ENCODE peak calls at places on chromosomes 13 and 19, in nine cellular contexts. One of them, this sample, is unnamed.

GRCh38 chr19:10760268-10760944 is 42.5 kb downstream of the DNM2 start:
- DNase-seq in cardiac muscle cell: no peak
- DNase-seq in stimulated activated CD4-positive, alpha-beta T cell treated with anti-CD3 and anti-CD28 coated beads, TNF-alpha, amount 100 ng/mL, for 48 hours: no peak
- DNase-seq in hypothalamus: no peak
- DNase-seq in RPMI8226: no peak
- DNase-seq in islet precursor cell: peak; percentile 83
- DNase-seq in Karpas-422: no peak
- DNase-seq in CD4-positive, alpha-beta T cell: peak; percentile 36
- DNase-seq in EL: peak; percentile 49
- DNase-seq in this sample: peak; percentile 96

GRCh38 chr13:95948646-95949045 is 104.6 kb downstream of the UGGT2 start:
- DNase-seq in cardiac muscle cell: peak; percentile 42
- DNase-seq in stimulated activated CD4-positive, alpha-beta T cell treated with anti-CD3 and anti-CD28 coated beads, TNF-alpha, amount 100 ng/mL, for 48 hours: no peak
- DNase-seq in hypothalamus: no peak
- DNase-seq in RPMI8226: no peak
- DNase-seq in islet precursor cell: no peak
- DNase-seq in Karpas-422: no peak
- DNase-seq in CD4-positive, alpha-beta T cell: no peak
- DNase-seq in EL: peak; percentile 57
- DNase-seq in this sample: peak; percentile 26

GRCh38 chr13:28140433-28141125 is 2.2 kb downstream of the PAN3 start:
- DNase-seq in cardiac muscle cell: no peak
- DNase-seq in stimulated activated CD4-positive, alpha-beta T cell treated with anti-CD3 and anti-CD28 coated beads, TNF-alpha, amount 100 ng/mL, for 48 hours: no peak
- DNase-seq in hypothalamus: no peak
- DNase-seq in RPMI8226: no peak
- DNase-seq in islet precursor cell: no peak
- DNase-seq in Karpas-422: no peak
- DNase-seq in CD4-positive, alpha-beta T cell: no peak
- DNase-seq in EL: no peak
- DNase-seq in this sample: peak; percentile 42

GRCh38 chr19:32658075-32658474 is 16.9 kb downstream of the ANKRD27 start:
- DNase-seq in cardiac muscle cell: no peak
- DNase-seq in stimulated activated CD4-positive, alpha-beta T cell treated with anti-CD3 and anti-CD28 coated beads, TNF-alpha, amount 100 ng/mL, for 48 hours: no peak
- DNase-seq in hypothalamus: no peak
- DNase-seq in RPMI8226: no peak
- DNase-seq in islet precursor cell: no peak
- DNase-seq in Karpas-422: no peak
- DNase-seq in CD4-positive, alpha-beta T cell: no peak
- DNase-seq in EL: no peak
- DNase-seq in this sample: no peak

GRCh38 chr13:21717817-21718216 is 46.9 kb downstream of the FGF9 start:
- DNase-seq in cardiac muscle cell: no peak
- DNase-seq in stimulated activated CD4-positive, alpha-beta T cell treated with anti-CD3 and anti-CD28 coated beads, TNF-alpha, amount 100 ng/mL, for 48 hours: no peak
- DNase-seq in hypothalamus: no peak
- DNase-seq in RPMI8226: no peak
- DNase-seq in islet precursor cell: peak; percentile 82
- DNase-seq in Karpas-422: no peak
- DNase-seq in CD4-positive, alpha-beta T cell: no peak
- DNase-seq in EL: peak; percentile 1
- DNase-seq in this sample: no peak

GRCh38 chr19:7894612-7895309 is 6.5 kb downstream of the LRRC8E start:
- DNase-seq in cardiac muscle cell: no peak
- DNase-seq in stimulated activated CD4-positive, alpha-beta T cell treated with anti-CD3 and anti-CD28 coated beads, TNF-alpha, amount 100 ng/mL, for 48 hours: no peak
- DNase-seq in hypothalamus: no peak
- DNase-seq in RPMI8226: peak; percentile 76
- DNase-seq in islet precursor cell: peak; percentile 64
- DNase-seq in Karpas-422: no peak
- DNase-seq in CD4-positive, alpha-beta T cell: no peak
- DNase-seq in EL: no peak
- DNase-seq in this sample: no peak

GRCh38 chr13:32125746-32126145 is 94.2 kb downstream of the FRY start:
- DNase-seq in cardiac muscle cell: peak; percentile 33
- DNase-seq in stimulated activated CD4-positive, alpha-beta T cell treated with anti-CD3 and anti-CD28 coated beads, TNF-alpha, amount 100 ng/mL, for 48 hours: no peak
- DNase-seq in hypothalamus: no peak
- DNase-seq in RPMI8226: no peak
- DNase-seq in islet precursor cell: no peak
- DNase-seq in Karpas-422: no peak
- DNase-seq in CD4-positive, alpha-beta T cell: no peak
- DNase-seq in EL: peak; percentile 70
- DNase-seq in this sample: no peak

GRCh38 chr19:21498651-21499050 is 6.8 kb upstream of the ZNF429 start:
- DNase-seq in cardiac muscle cell: no peak
- DNase-seq in stimulated activated CD4-positive, alpha-beta T cell treated with anti-CD3 and anti-CD28 coated beads, TNF-alpha, amount 100 ng/mL, for 48 hours: no peak
- DNase-seq in hypothalamus: no peak
- DNase-seq in RPMI8226: no peak
- DNase-seq in islet precursor cell: no peak
- DNase-seq in Karpas-422: no peak
- DNase-seq in CD4-positive, alpha-beta T cell: no peak
- DNase-seq in EL: peak; percentile 37
- DNase-seq in this sample: no peak

GRCh38 chr13:24741016-24741662 is 22.8 kb upstream of the RNF17 start:
- DNase-seq in cardiac muscle cell: no peak
- DNase-seq in stimulated activated CD4-positive, alpha-beta T cell treated with anti-CD3 and anti-CD28 coated beads, TNF-alpha, amount 100 ng/mL, for 48 hours: no peak
- DNase-seq in hypothalamus: no peak
- DNase-seq in RPMI8226: peak; percentile 28
- DNase-seq in islet precursor cell: no peak
- DNase-seq in Karpas-422: peak; percentile 73
- DNase-seq in CD4-positive, alpha-beta T cell: no peak
- DNase-seq in EL: no peak
- DNase-seq in this sample: no peak

GRCh38 chr13:64871742-64872141 is 2358.4 kb downstream of the PCDH9 start:
- DNase-seq in cardiac muscle cell: peak; percentile 12
- DNase-seq in stimulated activated CD4-positive, alpha-beta T cell treated with anti-CD3 and anti-CD28 coated beads, TNF-alpha, amount 100 ng/mL, for 48 hours: no peak
- DNase-seq in hypothalamus: no peak
- DNase-seq in RPMI8226: no peak
- DNase-seq in islet precursor cell: no peak
- DNase-seq in Karpas-422: no peak
- DNase-seq in CD4-positive, alpha-beta T cell: no peak
- DNase-seq in EL: no peak
- DNase-seq in this sample: no peak

GRCh38 chr19:48997972-48998371 is 4.3 kb downstream of the RUVBL2 start:
- DNase-seq in cardiac muscle cell: peak; percentile 63
- DNase-seq in stimulated activated CD4-positive, alpha-beta T cell treated with anti-CD3 and anti-CD28 coated beads, TNF-alpha, amount 100 ng/mL, for 48 hours: peak; percentile 59
- DNase-seq in hypothalamus: no peak
- DNase-seq in RPMI8226: peak; percentile 46
- DNase-seq in islet precursor cell: peak; percentile 92
- DNase-seq in Karpas-422: peak; percentile 88
- DNase-seq in CD4-positive, alpha-beta T cell: peak; percentile 22
- DNase-seq in EL: peak; percentile 71
- DNase-seq in this sample: peak; percentile 66

GRCh38 chr19:58361900-58362271 is 665 bp downstream of the ZNF497 start:
- DNase-seq in cardiac muscle cell: peak; percentile 72
- DNase-seq in stimulated activated CD4-positive, alpha-beta T cell treated with anti-CD3 and anti-CD28 coated beads, TNF-alpha, amount 100 ng/mL, for 48 hours: no peak
- DNase-seq in hypothalamus: no peak
- DNase-seq in RPMI8226: peak; percentile 56
- DNase-seq in islet precursor cell: no peak
- DNase-seq in Karpas-422: peak; percentile 92
- DNase-seq in CD4-positive, alpha-beta T cell: no peak
- DNase-seq in EL: no peak
- DNase-seq in this sample: no peak

GRCh38 chr13:45436332-45436731 is 18.2 kb upstream of the SLC25A30 start:
- DNase-seq in cardiac muscle cell: no peak
- DNase-seq in stimulated activated CD4-positive, alpha-beta T cell treated with anti-CD3 and anti-CD28 coated beads, TNF-alpha, amount 100 ng/mL, for 48 hours: no peak
- DNase-seq in hypothalamus: no peak
- DNase-seq in RPMI8226: no peak
- DNase-seq in islet precursor cell: no peak
- DNase-seq in Karpas-422: no peak
- DNase-seq in CD4-positive, alpha-beta T cell: no peak
- DNase-seq in EL: no peak
- DNase-seq in this sample: no peak

GRCh38 chr13:24066405-24067292 is 93.9 kb upstream of the SPATA13 start:
- DNase-seq in cardiac muscle cell: no peak
- DNase-seq in stimulated activated CD4-positive, alpha-beta T cell treated with anti-CD3 and anti-CD28 coated beads, TNF-alpha, amount 100 ng/mL, for 48 hours: no peak
- DNase-seq in hypothalamus: no peak
- DNase-seq in RPMI8226: peak; percentile 25
- DNase-seq in islet precursor cell: peak; percentile 37
- DNase-seq in Karpas-422: no peak
- DNase-seq in CD4-positive, alpha-beta T cell: no peak
- DNase-seq in EL: no peak
- DNase-seq in this sample: no peak

GRCh38 chr19:4803736-4804695 is 12.5 kb downstream of the FEM1A start:
- DNase-seq in cardiac muscle cell: peak; percentile 48
- DNase-seq in stimulated activated CD4-positive, alpha-beta T cell treated with anti-CD3 and anti-CD28 coated beads, TNF-alpha, amount 100 ng/mL, for 48 hours: peak; percentile 64
- DNase-seq in hypothalamus: no peak
- DNase-seq in RPMI8226: peak; percentile 70
- DNase-seq in islet precursor cell: peak; percentile 81
- DNase-seq in Karpas-422: peak; percentile 87
- DNase-seq in CD4-positive, alpha-beta T cell: peak; percentile 47
- DNase-seq in EL: peak; percentile 56
- DNase-seq in this sample: peak; percentile 20

GRCh38 chr13:112159575-112160547 is 92.9 kb downstream of the SOX1 start:
- DNase-seq in cardiac muscle cell: no peak
- DNase-seq in stimulated activated CD4-positive, alpha-beta T cell treated with anti-CD3 and anti-CD28 coated beads, TNF-alpha, amount 100 ng/mL, for 48 hours: no peak
- DNase-seq in hypothalamus: no peak
- DNase-seq in RPMI8226: no peak
- DNase-seq in islet precursor cell: no peak
- DNase-seq in Karpas-422: no peak
- DNase-seq in CD4-positive, alpha-beta T cell: no peak
- DNase-seq in EL: no peak
- DNase-seq in this sample: no peak

GRCh38 chr19:3761382-3762129 is at the start of gene APBA3:
- DNase-seq in cardiac muscle cell: peak; percentile 91
- DNase-seq in stimulated activated CD4-positive, alpha-beta T cell treated with anti-CD3 and anti-CD28 coated beads, TNF-alpha, amount 100 ng/mL, for 48 hours: peak; percentile 92
- DNase-seq in hypothalamus: peak; percentile 73
- DNase-seq in RPMI8226: peak; percentile 95
- DNase-seq in islet precursor cell: peak; percentile 96
- DNase-seq in Karpas-422: peak; percentile 96
- DNase-seq in CD4-positive, alpha-beta T cell: peak; percentile 94
- DNase-seq in EL: peak; percentile 89
- DNase-seq in this sample: peak; percentile 76

GRCh38 chr19:584240-585001 is 5.3 kb upstream of the HCN2 start:
- DNase-seq in cardiac muscle cell: peak; percentile 66
- DNase-seq in stimulated activated CD4-positive, alpha-beta T cell treated with anti-CD3 and anti-CD28 coated beads, TNF-alpha, amount 100 ng/mL, for 48 hours: peak; percentile 63
- DNase-seq in hypothalamus: peak; percentile 17
- DNase-seq in RPMI8226: peak; percentile 61
- DNase-seq in islet precursor cell: peak; percentile 86
- DNase-seq in Karpas-422: peak; percentile 87
- DNase-seq in CD4-positive, alpha-beta T cell: peak; percentile 51
- DNase-seq in EL: peak; percentile 48
- DNase-seq in this sample: no peak

GRCh38 chr13:49353908-49354307 is 90.0 kb downstream of the CAB39L start:
- DNase-seq in cardiac muscle cell: no peak
- DNase-seq in stimulated activated CD4-positive, alpha-beta T cell treated with anti-CD3 and anti-CD28 coated beads, TNF-alpha, amount 100 ng/mL, for 48 hours: no peak
- DNase-seq in hypothalamus: no peak
- DNase-seq in RPMI8226: no peak
- DNase-seq in islet precursor cell: no peak
- DNase-seq in Karpas-422: no peak
- DNase-seq in CD4-positive, alpha-beta T cell: no peak
- DNase-seq in EL: no peak
- DNase-seq in this sample: no peak

GRCh38 chr19:29560313-29561075 is 34.7 kb downstream of the VSTM2B start:
- DNase-seq in cardiac muscle cell: no peak
- DNase-seq in stimulated activated CD4-positive, alpha-beta T cell treated with anti-CD3 and anti-CD28 coated beads, TNF-alpha, amount 100 ng/mL, for 48 hours: no peak
- DNase-seq in hypothalamus: no peak
- DNase-seq in RPMI8226: no peak
- DNase-seq in islet precursor cell: peak; percentile 27
- DNase-seq in Karpas-422: no peak
- DNase-seq in CD4-positive, alpha-beta T cell: no peak
- DNase-seq in EL: no peak
- DNase-seq in this sample: no peak

GRCh38 chr13:28181413-28181812 is 43.1 kb downstream of the PAN3 start:
- DNase-seq in cardiac muscle cell: peak; percentile 20
- DNase-seq in stimulated activated CD4-positive, alpha-beta T cell treated with anti-CD3 and anti-CD28 coated beads, TNF-alpha, amount 100 ng/mL, for 48 hours: no peak
- DNase-seq in hypothalamus: no peak
- DNase-seq in RPMI8226: no peak
- DNase-seq in islet precursor cell: peak; percentile 76
- DNase-seq in Karpas-422: no peak
- DNase-seq in CD4-positive, alpha-beta T cell: no peak
- DNase-seq in EL: peak; percentile 89
- DNase-seq in this sample: peak; percentile 38

GRCh38 chr19:4711211-4711610 is 12.4 kb downstream of the DPP9 start:
- DNase-seq in cardiac muscle cell: no peak
- DNase-seq in stimulated activated CD4-positive, alpha-beta T cell treated with anti-CD3 and anti-CD28 coated beads, TNF-alpha, amount 100 ng/mL, for 48 hours: no peak
- DNase-seq in hypothalamus: no peak
- DNase-seq in RPMI8226: no peak
- DNase-seq in islet precursor cell: no peak
- DNase-seq in Karpas-422: no peak
- DNase-seq in CD4-positive, alpha-beta T cell: no peak
- DNase-seq in EL: no peak
- DNase-seq in this sample: no peak

GRCh38 chr13:54879036-54879435 is 1850.4 kb downstream of the OLFM4 start:
- DNase-seq in cardiac muscle cell: no peak
- DNase-seq in stimulated activated CD4-positive, alpha-beta T cell treated with anti-CD3 and anti-CD28 coated beads, TNF-alpha, amount 100 ng/mL, for 48 hours: no peak
- DNase-seq in hypothalamus: no peak
- DNase-seq in RPMI8226: no peak
- DNase-seq in islet precursor cell: no peak
- DNase-seq in Karpas-422: no peak
- DNase-seq in CD4-positive, alpha-beta T cell: no peak
- DNase-seq in EL: no peak
- DNase-seq in this sample: no peak

GRCh38 chr13:40667622-40667978 is 1.2 kb upstream of the FOXO1 start:
- DNase-seq in cardiac muscle cell: no peak
- DNase-seq in stimulated activated CD4-positive, alpha-beta T cell treated with anti-CD3 and anti-CD28 coated beads, TNF-alpha, amount 100 ng/mL, for 48 hours: no peak
- DNase-seq in hypothalamus: no peak
- DNase-seq in RPMI8226: no peak
- DNase-seq in islet precursor cell: peak; percentile 54
- DNase-seq in Karpas-422: peak; percentile 72
- DNase-seq in CD4-positive, alpha-beta T cell: no peak
- DNase-seq in EL: no peak
- DNase-seq in this sample: no peak

GRCh38 chr19:35639863-35640262 is 1.7 kb upstream of the ETV2 start:
- DNase-seq in cardiac muscle cell: no peak
- DNase-seq in stimulated activated CD4-positive, alpha-beta T cell treated with anti-CD3 and anti-CD28 coated beads, TNF-alpha, amount 100 ng/mL, for 48 hours: no peak
- DNase-seq in hypothalamus: no peak
- DNase-seq in RPMI8226: no peak
- DNase-seq in islet precursor cell: no peak
- DNase-seq in Karpas-422: no peak
- DNase-seq in CD4-positive, alpha-beta T cell: no peak
- DNase-seq in EL: no peak
- DNase-seq in this sample: no peak

GRCh38 chr19:17121736-17122293 is 46.2 kb downstream of the MYO9B start:
- DNase-seq in cardiac muscle cell: peak; percentile 93
- DNase-seq in stimulated activated CD4-positive, alpha-beta T cell treated with anti-CD3 and anti-CD28 coated beads, TNF-alpha, amount 100 ng/mL, for 48 hours: no peak
- DNase-seq in hypothalamus: no peak
- DNase-seq in RPMI8226: no peak
- DNase-seq in islet precursor cell: no peak
- DNase-seq in Karpas-422: peak; percentile 79
- DNase-seq in CD4-positive, alpha-beta T cell: no peak
- DNase-seq in EL: no peak
- DNase-seq in this sample: no peak

GRCh38 chr19:4279530-4280422 is 710 bp downstream of the SHD start:
- DNase-seq in cardiac muscle cell: no peak
- DNase-seq in stimulated activated CD4-positive, alpha-beta T cell treated with anti-CD3 and anti-CD28 coated beads, TNF-alpha, amount 100 ng/mL, for 48 hours: no peak
- DNase-seq in hypothalamus: no peak
- DNase-seq in RPMI8226: no peak
- DNase-seq in islet precursor cell: peak; percentile 47
- DNase-seq in Karpas-422: peak; percentile 34
- DNase-seq in CD4-positive, alpha-beta T cell: no peak
- DNase-seq in EL: no peak
- DNase-seq in this sample: no peak

GRCh38 chr19:2032296-2032941 is 16.9 kb upstream of the BTBD2 start:
- DNase-seq in cardiac muscle cell: peak; percentile 91
- DNase-seq in stimulated activated CD4-positive, alpha-beta T cell treated with anti-CD3 and anti-CD28 coated beads, TNF-alpha, amount 100 ng/mL, for 48 hours: no peak
- DNase-seq in hypothalamus: peak; percentile 72
- DNase-seq in RPMI8226: peak; percentile 95
- DNase-seq in islet precursor cell: peak; percentile 66
- DNase-seq in Karpas-422: no peak
- DNase-seq in CD4-positive, alpha-beta T cell: no peak
- DNase-seq in EL: peak; percentile 89
- DNase-seq in this sample: peak; percentile 94

GRCh38 chr13:106599875-106600797 is 32.2 kb upstream of the ARGLU1 start:
- DNase-seq in cardiac muscle cell: peak; percentile 91
- DNase-seq in stimulated activated CD4-positive, alpha-beta T cell treated with anti-CD3 and anti-CD28 coated beads, TNF-alpha, amount 100 ng/mL, for 48 hours: no peak
- DNase-seq in hypothalamus: no peak
- DNase-seq in RPMI8226: peak; percentile 23
- DNase-seq in islet precursor cell: no peak
- DNase-seq in Karpas-422: no peak
- DNase-seq in CD4-positive, alpha-beta T cell: no peak
- DNase-seq in EL: peak; percentile 65
- DNase-seq in this sample: no peak

GRCh38 chr13:97879646-97880297 is 73.7 kb upstream of the IPO5 start:
- DNase-seq in cardiac muscle cell: peak; percentile 84
- DNase-seq in stimulated activated CD4-positive, alpha-beta T cell treated with anti-CD3 and anti-CD28 coated beads, TNF-alpha, amount 100 ng/mL, for 48 hours: no peak
- DNase-seq in hypothalamus: no peak
- DNase-seq in RPMI8226: no peak
- DNase-seq in islet precursor cell: peak; percentile 64
- DNase-seq in Karpas-422: no peak
- DNase-seq in CD4-positive, alpha-beta T cell: no peak
- DNase-seq in EL: peak; percentile 93
- DNase-seq in this sample: peak; percentile 68

GRCh38 chr19:33797821-33798633 is 1.4 kb downstream of the KCTD15 start:
- DNase-seq in cardiac muscle cell: peak; percentile 66
- DNase-seq in stimulated activated CD4-positive, alpha-beta T cell treated with anti-CD3 and anti-CD28 coated beads, TNF-alpha, amount 100 ng/mL, for 48 hours: peak; percentile 7
- DNase-seq in hypothalamus: no peak
- DNase-seq in RPMI8226: peak; percentile 49
- DNase-seq in islet precursor cell: peak; percentile 79
- DNase-seq in Karpas-422: no peak
- DNase-seq in CD4-positive, alpha-beta T cell: no peak
- DNase-seq in EL: peak; percentile 40
- DNase-seq in this sample: no peak

This sample was measured in RCC 7860.